ENCODE peak calls at places on chromosomes 12 and 14, in six cellular contexts. O is heart right ventricle, V is IMR-90, C is tibial artery, P is progenitor cell of endocrine pancreas, S is GM12865. E is an unnamed sample.

GRCh38 chr12:2418579-2418978 is 365.8 kb downstream of the CACNA1C start:
- DNase-seq in O (no peak), V (no peak), C (no peak), P (no peak), S (no peak), E (no peak)

GRCh38 chr12:67269632-67270578 is 747 bp downstream of the CAND1 start:
- DNase-seq in O (peak; percentile 35), V (no peak), C (peak; percentile 79), P (peak; percentile 31), S (peak; percentile 53), E (no peak)

GRCh38 chr12:66623455-66623854 is 55.4 kb downstream of the GRIP1 start:
- DNase-seq in O (no peak), V (no peak), C (no peak), P (no peak), S (peak; percentile 14), E (no peak)

GRCh38 chr12:7369274-7369729 is 65.4 kb downstream of the ACSM4 start:
- DNase-seq in O (peak; percentile 49), V (no peak), C (no peak), P (no peak), S (peak; percentile 76), E (no peak)

GRCh38 chr12:68612675-68613074 is 2.0 kb downstream of the RAP1B start:
- DNase-seq in O (no peak), V (no peak), C (no peak), P (no peak), S (peak; percentile 36), E (no peak)

GRCh38 chr12:31896514-31897039 is 62.6 kb upstream of the RESF1 start:
- DNase-seq in O (peak; percentile 38), V (peak; percentile 38), C (no peak), P (no peak), S (peak; percentile 99), E (peak; percentile 64)

GRCh38 chr14:97120204-97121120 is 323.3 kb downstream of the VRK1 start:
- DNase-seq in O (no peak), V (no peak), C (no peak), P (no peak), S (peak; percentile 76), E (no peak)

GRCh38 chr14:33676135-33676566 is 274.7 kb downstream of the EGLN3 start:
- DNase-seq in O (peak; percentile 40), V (no peak), C (no peak), P (no peak), S (peak; percentile 22), E (peak; percentile 70)

GRCh38 chr14:97301931-97302559 is 504.9 kb downstream of the VRK1 start:
- DNase-seq in O (no peak), V (no peak), C (no peak), P (no peak), S (peak; percentile 71), E (no peak)

GRCh38 chr14:22052795-22053194 is 379.2 kb upstream of the OR4E1 start:
- DNase-seq in O (no peak), V (no peak), C (no peak), P (no peak), S (no peak), E (no peak)

GRCh38 chr12:14482361-14482760 is 85.3 kb downstream of the PLBD1 start:
- DNase-seq in O (no peak), V (no peak), C (no peak), P (no peak), S (no peak), E (no peak)

GRCh38 chr12:109822951-109823411 is 10.2 kb downstream of the TRPV4 start:
- DNase-seq in O (no peak), V (no peak), C (no peak), P (no peak), S (no peak), E (no peak)

GRCh38 chr12:25249951-25250738 is 584 bp downstream of the KRAS start:
- DNase-seq in O (peak; percentile 55), V (peak; percentile 20), C (peak; percentile 79), P (peak; percentile 56), S (peak; percentile 61), E (peak; percentile 15)

GRCh38 chr12:111454311-111454710 is 48.6 kb downstream of the SH2B3 start:
- DNase-seq in O (no peak), V (no peak), C (peak; percentile 31), P (no peak), S (no peak), E (no peak)

GRCh38 chr12:57717131-57717530 is 21.4 kb downstream of the AGAP2 start:
- DNase-seq in O (no peak), V (no peak), C (no peak), P (no peak), S (no peak), E (no peak)

GRCh38 chr14:50335389-50335788 is 23.3 kb downstream of the DMAC2L start:
- DNase-seq in O (peak; percentile 62), V (peak; percentile 72), C (peak; percentile 79), P (no peak), S (no peak), E (peak; percentile 83)

GRCh38 chr14:52551205-52551604 is 1.1 kb downstream of the TXNDC16 start:
- DNase-seq in O (no peak), V (no peak), C (no peak), P (no peak), S (no peak), E (no peak)

GRCh38 chr14:68807987-68808386 is 15.1 kb upstream of the ZFP36L1 start:
- DNase-seq in O (no peak), V (no peak), C (peak; percentile 62), P (no peak), S (no peak), E (no peak)

GRCh38 chr12:57380300-57380699 is 50.5 kb downstream of the R3HDM2 start:
- DNase-seq in O (no peak), V (no peak), C (no peak), P (no peak), S (no peak), E (no peak)

GRCh38 chr14:92122351-92122677 is 545 bp downstream of the CPSF2 start:
- DNase-seq in O (no peak), V (peak; percentile 20), C (no peak), P (no peak), S (peak; percentile 33), E (peak; percentile 45)

GRCh38 chr12:53053223-53054111 is 3.6 kb downstream of the TNS2 start:
- DNase-seq in O (peak; percentile 76), V (no peak), C (peak; percentile 89), P (peak; percentile 73), S (peak; percentile 47), E (no peak)

GRCh38 chr14:21098134-21098891 is at the start of gene ZNF219:
- DNase-seq in O (peak; percentile 65), V (peak; percentile 27), C (peak; percentile 82), P (peak; percentile 56), S (no peak), E (peak; percentile 30)

GRCh38 chr14:75274899-75275569 is 3.6 kb upstream of the FOS start:
- DNase-seq in O (no peak), V (peak; percentile 96), C (peak; percentile 82), P (no peak), S (peak; percentile 64), E (peak; percentile 66)

GRCh38 chr12:12072064-12072760 is 1.5 kb downstream of the BCL2L14 start:
- DNase-seq in O (no peak), V (no peak), C (no peak), P (peak; percentile 36), S (peak; percentile 70), E (no peak)

GRCh38 chr14:74974364-74975058 is 19.1 kb upstream of the PGF start:
- DNase-seq in O (no peak), V (no peak), C (peak; percentile 43), P (no peak), S (no peak), E (no peak)

GRCh38 chr14:57205953-57206352 is 62.8 kb downstream of the EXOC5 start:
- DNase-seq in O (no peak), V (peak; percentile 10), C (no peak), P (no peak), S (no peak), E (no peak)

GRCh38 chr14:21268612-21269251 is 510 bp downstream of the HNRNPC start:
- DNase-seq in O (peak; percentile 40), V (peak; percentile 65), C (no peak), P (no peak), S (peak; percentile 83), E (peak; percentile 65)

GRCh38 chr14:55705651-55706340 is 125.8 kb downstream of the KTN1 start:
- DNase-seq in O (no peak), V (no peak), C (no peak), P (no peak), S (no peak), E (no peak)

GRCh38 chr14:55840821-55841220 is 260.8 kb downstream of the KTN1 start:
- DNase-seq in O (no peak), V (no peak), C (no peak), P (no peak), S (no peak), E (no peak)

DNA sequence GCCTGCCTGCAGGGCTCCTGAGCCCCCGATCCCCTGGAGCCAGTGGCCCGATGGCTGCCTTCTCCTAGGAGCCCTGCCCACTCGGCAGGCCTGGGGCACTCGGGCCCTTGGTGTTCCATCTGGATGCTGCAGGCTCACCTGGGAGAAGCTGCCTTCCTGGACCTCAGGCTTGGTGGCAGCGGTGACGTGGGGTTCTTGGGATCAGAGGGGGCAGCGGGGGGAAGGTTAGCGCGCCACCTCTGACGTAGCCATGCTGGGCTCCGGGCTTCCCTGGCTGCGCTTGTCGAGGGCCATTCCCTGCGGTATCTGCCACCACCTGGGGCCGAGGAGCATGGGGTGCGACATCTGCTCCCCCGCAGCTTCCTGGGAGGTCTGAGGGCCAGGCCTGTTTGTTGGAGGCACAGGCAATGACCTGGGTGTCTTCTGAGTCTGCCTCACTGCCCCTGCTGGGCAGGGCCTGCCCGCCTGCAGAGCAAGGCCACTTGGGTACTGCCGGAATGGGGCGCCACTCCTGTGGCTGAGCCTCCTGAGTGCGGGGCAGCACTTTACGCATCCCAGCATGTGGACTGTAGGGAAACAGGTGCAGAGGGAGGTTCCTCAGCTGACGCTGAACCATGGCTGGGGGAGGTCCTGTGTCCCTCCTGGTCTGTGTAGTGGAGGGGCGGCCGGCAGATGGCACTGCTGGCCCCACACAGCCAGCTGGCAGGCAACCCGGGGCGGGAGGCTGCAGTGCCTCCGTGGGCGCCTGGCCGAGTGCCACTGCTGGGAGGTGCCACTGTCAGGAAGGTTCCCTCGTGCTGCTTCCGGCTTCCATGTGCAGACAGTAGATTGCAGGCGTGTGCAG is 20.3 kb downstream of the MTA1 start:
- DNase-seq in O (no peak), V (no peak), C (no peak), P (no peak), S (no peak), E (no peak)
- TF ChIP-seq CTCF in O (no peak), V (no peak), C (no peak), P (no peak), S (no peak), E (no peak)

DNA sequence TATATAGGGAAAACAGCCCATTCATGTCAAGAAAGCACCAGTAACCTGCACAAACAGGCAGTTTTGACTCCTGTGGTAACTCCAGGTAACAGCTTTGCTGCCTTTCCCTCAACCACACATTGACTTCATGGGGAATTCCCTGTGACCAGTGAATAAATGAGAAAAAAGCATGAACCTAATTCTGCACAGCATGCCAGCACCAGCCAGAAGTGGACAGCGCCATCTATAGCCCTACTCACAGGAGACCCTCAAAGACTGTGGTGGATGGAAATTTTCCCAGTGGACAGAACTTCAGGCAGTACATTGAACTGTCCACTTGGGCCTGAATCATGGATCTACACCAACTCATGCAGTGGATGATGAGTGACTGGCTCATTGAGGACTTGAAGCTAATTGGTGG is 152.1 kb downstream of the SLC8A3 start:
- DNase-seq in O (no peak), V (no peak), C (no peak), P (no peak), S (no peak), E (no peak)
- TF ChIP-seq CTCF in O (no peak), V (peak; percentile 16), C (no peak), P (peak; percentile 22), S (no peak), E (no peak)

GRCh38 chr14:45990252-45990651 is 661.3 kb downstream of the RPL10L start:
- DNase-seq in O (no peak), V (no peak), C (no peak), P (no peak), S (no peak), E (no peak)
- TF ChIP-seq CTCF in O (no peak), V (no peak), C (no peak), P (peak; percentile 48), S (no peak), E (peak; percentile 11)

GRCh38 chr14:25132734-25133422 is 82.9 kb upstream of the STXBP6 start:
- DNase-seq in O (peak; percentile 51), V (peak; percentile 55), C (no peak), P (peak; percentile 53), S (peak; percentile 60), E (peak; percentile 39)
- TF ChIP-seq CTCF in O (peak; percentile 91), V (peak; percentile 81), C (peak; percentile 87), P (peak; percentile 91), S (peak; percentile 78), E (peak; percentile 81)